ENCODE peak calls at places on chromosomes 1 and 21, in four cellular contexts. K is ELF-1, O is CMK, D is HFF-Myc. P is an unnamed sample.

GRCh38 chr1:43883321-43883720 is 50.3 kb upstream of the ARTN start:
- DNase-seq in K (peak), O (no peak), D (no peak), P (no peak)

GRCh38 chr21:31604591-31605190 is 54.8 kb upstream of the SOD1 start:
- DNase-seq in K (peak), O (peak), D (peak), P (peak)

GRCh38 chr1:40210514-40211204 is 37.1 kb upstream of the TMCO2 start:
- DNase-seq in K (no peak), O (no peak), D (no peak), P (no peak)

GRCh38 chr1:223780926-223781325 is 64.8 kb downstream of the TP53BP2 start:
- DNase-seq in K (no peak), O (no peak), D (no peak), P (no peak)

GRCh38 chr1:237799762-237800474 is 90.8 kb downstream of the ZP4 start:
- DNase-seq in K (peak), O (peak), D (no peak), P (peak)

GRCh38 chr1:90579212-90579802 is 137.8 kb downstream of the BARHL2 start:
- DNase-seq in K (peak), O (peak), D (peak), P (no peak)

GRCh38 chr1:17122449-17123194 is 3.4 kb upstream of the PADI2 start:
- DNase-seq in K (no peak), O (no peak), D (no peak), P (no peak)

GRCh38 chr1:43221256-43221778 is 48.5 kb upstream of the TMEM125 start:
- DNase-seq in K (no peak), O (no peak), D (no peak), P (no peak)

GRCh38 chr1:23980725-23981063 is 567 bp upstream of the SRSF10 start:
- DNase-seq in K (peak), O (no peak), D (peak), P (peak)

P was measured in HS-27A.